ENCODE peak calls at places on chromosomes 2 and 18, in four cellular contexts. F is K562, I is SK-N-SH, O is HepG2. M is an unnamed sample.

GRCh38 chr2:73993376-73993775 is 8.7 kb downstream of the TET3 start:
- DNase-seq in I (no peak), O (no peak), F (no peak), M (no peak)

GRCh38 chr18:30522288-30522929 is 520.1 kb downstream of the DSC3 start:
- DNase-seq in I (no peak), O (no peak), F (no peak), M (no peak)

GRCh38 chr2:19714926-19715325 is 186.9 kb downstream of the TTC32 start:
- DNase-seq in F (no peak), I (no peak), O (no peak), M (no peak)

GRCh38 chr2:149858214-149858613 is 270.6 kb upstream of the MMADHC start:
- DNase-seq in F (no peak), I (no peak), O (no peak), M (no peak)

GRCh38 chr2:28438532-28439063 is 45.9 kb downstream of the FOSL2 start:
- DNase-seq in I (no peak), O (no peak), F (peak; percentile 31), M (no peak)

GRCh38 chr2:65749549-65749948 is 317.1 kb upstream of the SPRED2 start:
- DNase-seq in I (no peak), O (no peak), F (no peak), M (no peak)

GRCh38 chr2:28267282-28267681 is 125.4 kb upstream of the FOSL2 start:
- DNase-seq in I (no peak), O (no peak), F (no peak), M (no peak)

GRCh38 chr2:239184179-239184578 is 216.6 kb downstream of the HDAC4 start:
- DNase-seq in I (no peak), F (no peak), O (no peak), M (no peak)

GRCh38 chr2:61090386-61090921 is 24.8 kb downstream of the SANBR start:
- DNase-seq in F (no peak), I (no peak), O (peak; percentile 95), M (no peak)

GRCh38 chr18:26548144-26549102 is at the start of gene KCTD1:
- DNase-seq in F (no peak), I (peak; percentile 94), O (peak; percentile 75), M (peak; percentile 56)

GRCh38 chr18:26553943-26554342 is 5.6 kb upstream of the KCTD1 start:
- DNase-seq in O (no peak), I (no peak), F (no peak), M (no peak)

GRCh38 chr18:26549103-26549485 is 741 bp upstream of the KCTD1 start:
- DNase-seq in I (peak; percentile 69), O (no peak), F (no peak), M (no peak)

GRCh38 chr18:26549486-26550435 is 1.4 kb upstream of the KCTD1 start:
- DNase-seq in F (no peak), O (peak; percentile 12), I (peak; percentile 82), M (peak; percentile 53)

DNA sequence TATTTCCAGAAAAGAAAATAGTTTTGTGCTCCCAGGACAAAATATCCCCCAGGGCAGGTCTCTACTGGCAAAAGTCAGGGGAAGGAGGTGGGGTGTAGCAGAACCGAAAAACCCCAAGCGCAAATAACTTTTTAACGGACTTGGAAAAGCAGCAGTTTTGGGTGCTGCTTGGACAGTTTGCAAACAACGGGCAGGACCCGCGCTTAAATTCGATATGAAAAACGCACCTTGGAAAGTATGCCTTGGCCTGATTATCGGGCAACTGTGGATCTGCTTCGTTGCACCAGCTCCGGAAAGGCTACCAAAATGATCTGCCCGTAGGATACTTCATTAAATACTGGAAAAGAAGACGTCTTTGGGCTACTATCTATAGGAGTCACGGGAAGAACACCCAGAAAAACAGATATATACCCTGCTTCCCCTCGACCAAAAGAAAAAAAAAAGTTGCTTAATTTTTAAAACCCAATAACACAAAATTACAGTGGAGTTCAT is 2.9 kb upstream of the KCTD1 start:
- DNase-seq in I (no peak), F (no peak), O (no peak), M (no peak)
- H2AFZ ChIP-seq in I (no peak overlapping the region), F (no peak overlapping the region), O (no peak overlapping the region), M (no peak overlapping the region)

DNA sequence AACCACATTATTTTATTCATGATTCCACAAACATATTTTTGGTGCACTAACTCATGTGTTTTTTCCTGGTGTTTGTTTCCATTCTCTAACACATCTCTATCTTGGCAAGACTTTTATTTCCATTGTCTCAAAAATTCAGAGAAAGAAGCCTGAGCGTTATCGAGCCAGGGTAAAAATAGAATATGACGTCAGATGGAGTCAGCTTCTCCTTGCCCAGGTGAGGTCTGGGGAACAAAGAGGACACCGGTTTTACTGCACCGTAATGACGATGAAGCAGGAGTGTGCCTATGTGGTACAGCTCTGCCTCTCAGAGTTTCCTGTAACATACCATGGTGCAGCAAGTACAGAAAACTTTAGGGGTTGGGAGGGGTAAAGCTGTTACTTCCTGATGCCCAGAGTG is 661.6 kb downstream of the PLCL1 start:
- DNase-seq in F (no peak), I (no peak), O (no peak), M (no peak)
- TF ChIP-seq ELF1 in F (no peak), I (no peak), O (no peak), M (no peak)

GRCh38 chr2:1546023-1546591 is 132.8 kb downstream of the TPO start:
- DNase-seq in O (peak; percentile 28), I (peak; percentile 88), F (peak; percentile 48), M (peak; percentile 23)
- TF ChIP-seq CTCF in O (peak; percentile 89), I (peak; percentile 97), F (peak; percentile 84), M (peak; percentile 76)

DNA sequence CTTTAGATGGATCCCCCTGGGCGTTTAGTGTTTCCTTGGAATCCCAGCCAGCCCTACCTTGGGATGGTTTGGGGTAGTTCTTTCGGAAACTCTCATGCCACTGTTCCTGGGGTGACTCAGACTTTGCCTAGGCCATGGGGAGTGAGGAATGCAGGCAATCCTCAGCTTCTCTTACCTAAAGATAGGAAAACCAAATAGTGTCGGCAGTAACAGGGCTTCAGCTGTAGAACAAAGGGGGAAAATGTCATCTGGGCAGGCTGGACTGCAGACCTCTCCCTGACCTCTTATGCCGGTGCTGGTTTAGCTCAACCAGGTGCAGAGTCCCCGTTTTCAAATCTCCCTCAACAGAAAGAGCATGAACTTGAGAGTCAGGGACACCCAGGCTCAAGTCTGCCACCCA is 252.1 kb downstream of the TSN start:
- DNase-seq in I (no peak), F (peak; percentile 10), O (no peak), M (no peak)
- H2AFZ ChIP-seq in I (no peak overlapping the region), F (no peak overlapping the region), O (no peak overlapping the region), M (no peak overlapping the region)

DNA sequence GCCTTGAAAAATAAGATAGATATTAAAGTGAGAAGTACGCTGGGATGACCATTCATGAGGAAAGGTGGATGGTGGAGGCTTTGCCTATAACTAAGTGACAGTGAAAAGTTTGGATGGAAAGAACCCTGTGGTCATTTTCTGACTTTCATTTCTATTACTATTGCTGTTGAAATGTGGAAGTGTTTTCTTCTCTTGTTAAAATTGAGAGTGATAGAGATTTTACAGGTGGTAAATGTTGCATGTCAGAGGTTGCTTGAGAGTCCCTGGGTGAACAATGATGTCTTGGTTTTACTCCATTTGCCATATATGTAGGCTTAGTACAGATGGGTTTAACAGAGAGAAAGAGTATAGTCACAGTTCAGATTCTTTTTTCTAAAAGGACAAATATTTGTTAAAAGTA is 18.4 kb downstream of the NCOA1 start:
- DNase-seq in F (no peak), O (no peak), I (no peak), M (no peak)
- TF ChIP-seq ELF1 in F (no peak), O (no peak), I (no peak), M (no peak)

GRCh38 chr2:98637401-98638144 is 29.2 kb downstream of the UNC50 start:
- DNase-seq in I (no peak), O (no peak), F (no peak), M (no peak)

GRCh38 chr2:98632351-98632750 is 24.0 kb downstream of the UNC50 start:
- DNase-seq in O (no peak), F (no peak), I (no peak), M (no peak)

GRCh38 chr2:98634406-98635092 is 26.2 kb downstream of the UNC50 start:
- DNase-seq in F (peak; percentile 60), I (peak; percentile 38), O (peak; percentile 14), M (peak; percentile 7)
- TF ChIP-seq CTCF in F (peak; percentile 63), I (peak; percentile 43), O (peak; percentile 50), M (peak; percentile 65)

DNA sequence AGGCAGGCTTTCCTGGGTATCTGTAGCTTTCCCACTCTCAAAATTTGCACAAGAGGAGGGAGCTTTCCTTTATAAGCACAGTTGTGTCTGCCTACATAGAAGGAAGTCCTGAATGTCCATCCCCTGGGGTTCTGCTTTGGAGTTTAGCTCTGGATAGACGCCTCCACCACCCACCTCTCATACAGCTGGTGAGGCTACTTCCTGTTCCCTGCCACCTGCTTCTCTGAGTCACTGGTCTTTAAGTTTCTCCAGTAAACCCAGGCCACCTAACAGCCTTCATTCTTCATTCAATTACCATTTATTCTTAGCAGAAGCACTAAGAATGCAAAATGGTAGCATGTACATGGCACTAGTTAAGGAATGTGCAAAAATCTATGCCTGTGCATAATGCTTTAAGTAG is 407.8 kb downstream of the CDH2 start:
- DNase-seq in F (no peak), I (no peak), O (no peak), M (no peak)
- H2AFZ ChIP-seq in F (no peak overlapping the region), I (no peak overlapping the region), O (no peak overlapping the region), M (no peak overlapping the region)

GRCh38 chr18:48356909-48357631 is 52.1 kb downstream of the ZBTB7C start:
- DNase-seq in I (peak; percentile 30), F (no peak), O (no peak), M (no peak)
- TF ChIP-seq ELF1 in I (no peak), F (no peak), O (no peak), M (no peak)

DNA sequence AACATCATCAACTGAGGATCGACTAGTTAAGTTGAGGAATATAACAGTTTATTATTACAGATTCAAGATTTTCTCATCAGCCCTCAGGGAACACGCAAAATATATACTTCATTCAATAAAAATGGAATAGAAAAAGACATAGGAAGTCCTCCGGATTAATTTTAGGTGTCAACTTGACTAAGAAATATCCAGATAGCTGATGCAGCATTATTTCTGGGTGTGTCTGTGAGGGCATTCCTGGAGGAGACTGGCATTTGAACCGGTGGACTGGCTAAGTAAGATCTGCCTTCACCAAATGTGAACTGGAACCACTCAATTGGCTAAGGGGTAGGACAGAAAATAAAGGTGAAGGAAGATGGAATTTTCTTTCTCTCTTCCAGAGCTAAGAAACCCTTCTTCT is 845.3 kb downstream of the SOCS6 start:
- DNase-seq in F (no peak), O (no peak), I (no peak), M (no peak)
- TF ChIP-seq CTCF in F (no peak), O (no peak), I (no peak), M (no peak)

GRCh38 chr2:231660860-231661259 is 47.5 kb upstream of the PTMA start:
- DNase-seq in O (peak; percentile 84), F (no peak), I (no peak), M (no peak)
- H2AFZ ChIP-seq in O (peak overlapping the region; percentile 32), F (peak overlapping the region; percentile 79), I (no peak overlapping the region), M (no peak overlapping the region)